ENCODE peak calls at places on chromosome 9, in ten cellular contexts. L is suprapubic skin, S is ascending aorta, Z is ovary, C is IMR-90, X is SJCRH30, K is endodermal cell, W is breast epithelium, O is right atrium auricular region, H is thoracic aorta. Y is an unnamed sample. For H3K4me1, the result is how much of the 10 kb centered on the place peaks cover.

GRCh38 chr9:92481029-92481633 is 1.2 kb downstream of the ASPN start:
- DNase-seq in L (no peak), S (no peak), Z (no peak), C (no peak), X (no peak), K (no peak), W (no peak), O (no peak), H (no peak), Y (no peak)

GRCh38 chr9:101018391-101018990 is 10.0 kb upstream of the PLPPR1 start:
- DNase-seq in L (no peak), S (no peak), Z (no peak), C (no peak), X (peak), K (no peak), W (no peak), O (no peak), H (no peak), Y (no peak)

GRCh38 chr9:133458643-133459312 is 1.0 kb upstream of the CACFD1 start:
- DNase-seq in L (no peak), S (no peak), Z (no peak), C (no peak), X (no peak), K (no peak), W (no peak), O (no peak), H (no peak), Y (no peak)

GRCh38 chr9:77486968-77487367 is 161.2 kb downstream of the GNA14 start:
- DNase-seq in L (no peak), S (no peak), Z (no peak), C (no peak), X (no peak), K (no peak), W (no peak), O (no peak), H (no peak), Y (no peak)

GRCh38 chr9:8401961-8402701 is 602.6 kb upstream of the DMAC1 start:
- DNase-seq in L (no peak), S (no peak), Z (no peak), C (no peak), X (no peak), K (no peak), W (no peak), O (no peak), H (no peak), Y (no peak)

GRCh38 chr9:71858812-71859211 is 52.2 kb downstream of the ABHD17B start:
- DNase-seq in L (no peak), S (no peak), Z (no peak), C (peak), X (no peak), K (no peak), W (no peak), O (no peak), H (no peak), Y (no peak)

GRCh38 chr9:92535940-92536850 is at the start of gene ECM2:
- DNase-seq in L (no peak), S (no peak), Z (no peak), C (peak), X (no peak), K (no peak), W (no peak), O (no peak), H (no peak), Y (peak)

GRCh38 chr9:12775373-12775962 is 648 bp downstream of the LURAP1L start:
- DNase-seq in L (no peak), S (no peak), Z (peak), C (no peak), X (no peak), K (no peak), W (no peak), O (no peak), H (no peak), Y (peak)

GRCh38 chr9:7387844-7388243 is 411.7 kb downstream of the DMAC1 start:
- DNase-seq in L (no peak), S (no peak), Z (no peak), C (no peak), X (no peak), K (no peak), W (no peak), O (no peak), H (no peak), Y (peak)

GRCh38 chr9:97632406-97632991 is 669 bp downstream of the TSTD2 start:
- DNase-seq in L (peak), S (peak), Z (no peak), C (peak), X (peak), K (peak), W (no peak), O (peak), H (peak), Y (peak)

GRCh38 chr9:95506692-95507455 is 9.9 kb downstream of the PTCH1 start:
- DNase-seq in L (no peak), S (peak), Z (peak), C (peak), X (peak), K (peak), W (no peak), O (no peak), H (no peak), Y (peak)

GRCh38 chr9:116365056-116365471 is 211.5 kb downstream of the PAPPA start:
- DNase-seq in L (no peak), S (peak), Z (peak), C (peak), X (peak), K (no peak), W (no peak), O (peak), H (no peak), Y (peak)

GRCh38 chr9:73824671-73825070 is 672.5 kb upstream of the RORB start:
- DNase-seq in L (no peak), S (no peak), Z (no peak), C (no peak), X (peak), K (peak), W (no peak), O (no peak), H (no peak), Y (no peak)

GRCh38 chr9:111533099-111533785 is 8.3 kb downstream of the ZNF483 start:
- DNase-seq in L (no peak), S (no peak), Z (no peak), C (peak), X (no peak), K (no peak), W (no peak), O (no peak), H (no peak), Y (peak)

GRCh38 chr9:129111762-129112151 is 542 bp downstream of the PTPA start:
- DNase-seq in L (no peak), S (no peak), Z (peak), C (peak), X (peak), K (peak), W (no peak), O (no peak), H (no peak), Y (peak)

GRCh38 chr9:83474631-83475030 is 63.6 kb downstream of the FRMD3 start:
- DNase-seq in L (no peak), S (no peak), Z (no peak), C (no peak), X (peak), K (no peak), W (no peak), O (no peak), H (no peak), Y (no peak)
- H3K4me1 ChIP-seq in L (under half), S (under half), Z (under half), C (under half), X (under half), K (under half), W (under half), O (under half), H (under half), Y (under half)

DNA sequence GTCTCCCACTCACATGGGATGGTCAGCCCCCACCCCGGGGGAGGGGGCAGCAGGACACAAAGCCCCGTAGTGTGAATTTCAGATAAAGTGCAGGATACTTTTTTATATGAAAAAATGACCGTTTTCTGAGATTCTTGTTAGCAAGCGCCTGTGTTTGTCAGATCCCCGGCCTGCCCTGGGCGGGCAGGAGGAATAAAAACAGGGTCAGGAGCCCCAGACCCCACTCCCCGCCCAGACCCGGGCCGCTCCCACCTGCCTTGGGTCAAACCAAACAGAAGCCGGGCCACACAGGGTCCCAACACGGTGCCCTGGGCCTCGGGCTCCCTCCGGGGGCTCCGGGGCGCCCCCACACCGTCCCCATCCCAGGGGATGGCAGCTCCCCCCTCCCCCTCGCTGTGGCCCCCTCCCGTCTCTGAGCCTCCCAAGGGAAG is 13.5 kb upstream of the NRARP start:
- DNase-seq in L (no peak), S (peak), Z (peak), C (no peak), X (no peak), K (no peak), W (peak), O (no peak), H (no peak), Y (no peak)
- H3K4me1 ChIP-seq in L (half or more), S (under half), Z (under half), C (under half), X (under half), K (under half), W (under half), O (half or more), H (under half), Y (under half)

DNA sequence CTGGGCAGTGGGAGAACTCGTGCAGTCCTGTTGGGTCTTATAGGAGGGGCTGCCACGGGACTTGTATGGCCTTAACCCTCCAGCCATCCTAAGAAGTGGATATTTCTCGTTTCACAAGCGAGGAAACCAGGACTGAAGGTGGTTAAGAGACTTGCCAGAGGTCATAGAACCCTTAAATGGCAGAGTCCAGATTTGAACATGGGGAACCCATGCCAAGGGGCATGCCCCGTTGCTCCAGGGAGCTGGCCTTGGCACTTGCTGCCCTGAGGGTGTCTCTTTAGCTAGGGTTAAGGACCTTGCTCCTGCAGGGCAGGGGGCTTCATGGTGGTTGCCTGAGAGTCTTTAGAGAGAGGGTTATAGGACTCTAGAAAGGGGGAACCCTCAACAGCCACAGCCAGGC is 63.4 kb downstream of the DAB2IP start:
- DNase-seq in L (no peak), S (no peak), Z (no peak), C (no peak), X (no peak), K (no peak), W (no peak), O (no peak), H (no peak), Y (no peak)
- H3K4me1 ChIP-seq in L (under half), S (under half), Z (under half), C (under half), X (under half), K (under half), W (under half), O (half or more), H (under half), Y (under half)

GRCh38 chr9:109935406-109936087 is 155.5 kb downstream of the PALM2AKAP2 start:
- DNase-seq in L (no peak), S (no peak), Z (no peak), C (no peak), X (no peak), K (no peak), W (no peak), O (no peak), H (no peak), Y (no peak)
- H3K4me1 ChIP-seq in L (under half), S (under half), Z (under half), C (under half), X (under half), K (under half), W (under half), O (under half), H (under half), Y (under half)

GRCh38 chr9:75604661-75605060 is 285.8 kb upstream of the PCSK5 start:
- DNase-seq in L (no peak), S (no peak), Z (no peak), C (no peak), X (no peak), K (no peak), W (no peak), O (no peak), H (no peak), Y (no peak)
- H3K4me1 ChIP-seq in L (under half), S (under half), Z (under half), C (under half), X (under half), K (under half), W (under half), O (under half), H (under half), Y (under half)

GRCh38 chr9:87267701-87268100 is 230.0 kb upstream of the DAPK1 start:
- DNase-seq in L (no peak), S (peak), Z (no peak), C (no peak), X (peak), K (no peak), W (no peak), O (peak), H (peak), Y (no peak)

GRCh38 chr9:87267251-87267679 is 230.4 kb upstream of the DAPK1 start:
- DNase-seq in L (no peak), S (no peak), Z (no peak), C (no peak), X (peak), K (no peak), W (no peak), O (peak), H (no peak), Y (no peak)

GRCh38 chr9:87269296-87269695 is 228.4 kb upstream of the DAPK1 start:
- DNase-seq in L (no peak), S (no peak), Z (no peak), C (no peak), X (no peak), K (no peak), W (no peak), O (no peak), H (no peak), Y (no peak)

GRCh38 chr9:87269777-87270176 is 227.9 kb upstream of the DAPK1 start:
- DNase-seq in L (no peak), S (no peak), Z (no peak), C (no peak), X (no peak), K (no peak), W (no peak), O (no peak), H (no peak), Y (no peak)

DNA sequence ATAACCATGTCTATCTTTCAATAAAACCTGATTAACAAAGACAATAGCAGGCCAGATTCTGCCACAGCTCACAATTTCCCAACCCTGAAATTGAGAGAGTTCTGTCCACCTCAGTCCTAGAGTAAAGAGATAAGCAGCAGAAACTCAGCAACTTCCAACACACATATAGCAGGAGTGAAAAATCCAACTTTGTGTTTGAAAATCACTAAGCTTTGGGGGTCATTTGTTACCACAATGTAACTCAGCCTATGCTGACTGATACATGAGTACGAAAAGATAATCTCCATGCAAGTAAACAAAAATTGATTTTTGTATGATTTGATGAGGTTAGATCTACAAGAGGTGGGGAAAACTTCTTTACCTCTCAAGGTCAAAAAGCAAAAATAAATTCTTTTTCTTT is 231.0 kb upstream of the DAPK1 start:
- DNase-seq in L (no peak), S (no peak), Z (no peak), C (no peak), X (no peak), K (no peak), W (no peak), O (no peak), H (no peak), Y (no peak)
- H3K4me1 ChIP-seq in L (under half), S (under half), Z (under half), C (under half), X (under half), K (under half), W (under half), O (under half), H (under half), Y (under half)

Y was measured in cardiac muscle cell.